ENCODE peak calls at places on chromosomes 11 and 22, in nine cellular contexts. One of them, this sample, is unnamed.

GRCh38 chr11:68142028-68142412 is 20.8 kb upstream of the CHKA start:
- DNase-seq in CD8-positive, alpha-beta T cell: no peak
- DNase-seq in AG09319: no peak
- DNase-seq in colonic mucosa: no peak
- DNase-seq in nephron progenitor cell: no peak
- DNase-seq in fibroblast of lung: no peak
- DNase-seq in heart left ventricle: peak
- DNase-seq in dorsolateral prefrontal cortex: no peak
- DNase-seq in Calu3: peak
- DNase-seq in this sample: peak

GRCh38 chr22:32852346-32853251 is 51.1 kb downstream of the TIMP3 start:
- DNase-seq in colonic mucosa: peak
- DNase-seq in heart left ventricle: peak
- DNase-seq in fibroblast of lung: no peak
- DNase-seq in dorsolateral prefrontal cortex: no peak
- DNase-seq in AG09319: no peak
- DNase-seq in nephron progenitor cell: no peak
- DNase-seq in CD8-positive, alpha-beta T cell: no peak
- DNase-seq in Calu3: no peak
- DNase-seq in this sample: no peak

GRCh38 chr11:3123761-3124733 is 41.1 kb downstream of the OSBPL5 start:
- DNase-seq in colonic mucosa: peak
- DNase-seq in dorsolateral prefrontal cortex: no peak
- DNase-seq in CD8-positive, alpha-beta T cell: no peak
- DNase-seq in nephron progenitor cell: no peak
- DNase-seq in fibroblast of lung: peak
- DNase-seq in Calu3: peak
- DNase-seq in heart left ventricle: peak
- DNase-seq in AG09319: peak
- DNase-seq in this sample: no peak

GRCh38 chr22:35355744-35356420 is 25.0 kb upstream of the HMOX1 start:
- DNase-seq in colonic mucosa: no peak
- DNase-seq in heart left ventricle: no peak
- DNase-seq in AG09319: no peak
- DNase-seq in dorsolateral prefrontal cortex: no peak
- DNase-seq in fibroblast of lung: no peak
- DNase-seq in CD8-positive, alpha-beta T cell: no peak
- DNase-seq in nephron progenitor cell: no peak
- DNase-seq in Calu3: no peak
- DNase-seq in this sample: no peak

GRCh38 chr11:122804161-122804560 is 34.1 kb upstream of the CRTAM start:
- DNase-seq in colonic mucosa: no peak
- DNase-seq in CD8-positive, alpha-beta T cell: no peak
- DNase-seq in dorsolateral prefrontal cortex: no peak
- DNase-seq in AG09319: no peak
- DNase-seq in nephron progenitor cell: no peak
- DNase-seq in Calu3: no peak
- DNase-seq in fibroblast of lung: peak
- DNase-seq in heart left ventricle: no peak
- DNase-seq in this sample: no peak

GRCh38 chr11:26227311-26227710 is 104.6 kb upstream of the ANO3 start:
- DNase-seq in fibroblast of lung: peak
- DNase-seq in Calu3: peak
- DNase-seq in colonic mucosa: no peak
- DNase-seq in nephron progenitor cell: no peak
- DNase-seq in CD8-positive, alpha-beta T cell: no peak
- DNase-seq in dorsolateral prefrontal cortex: no peak
- DNase-seq in heart left ventricle: no peak
- DNase-seq in AG09319: peak
- DNase-seq in this sample: peak

GRCh38 chr22:45626198-45626651 is 45.4 kb upstream of the ATXN10 start:
- DNase-seq in Calu3: peak
- DNase-seq in heart left ventricle: no peak
- DNase-seq in nephron progenitor cell: no peak
- DNase-seq in AG09319: no peak
- DNase-seq in dorsolateral prefrontal cortex: no peak
- DNase-seq in fibroblast of lung: no peak
- DNase-seq in colonic mucosa: peak
- DNase-seq in CD8-positive, alpha-beta T cell: no peak
- DNase-seq in this sample: no peak

GRCh38 chr22:20139391-20140106 is 7.9 kb downstream of the ZDHHC8 start:
- DNase-seq in fibroblast of lung: no peak
- DNase-seq in CD8-positive, alpha-beta T cell: no peak
- DNase-seq in Calu3: no peak
- DNase-seq in dorsolateral prefrontal cortex: no peak
- DNase-seq in colonic mucosa: no peak
- DNase-seq in heart left ventricle: peak
- DNase-seq in nephron progenitor cell: no peak
- DNase-seq in AG09319: no peak
- DNase-seq in this sample: no peak

GRCh38 chr11:83609181-83609580 is 323.0 kb upstream of the CCDC90B start:
- DNase-seq in nephron progenitor cell: no peak
- DNase-seq in AG09319: no peak
- DNase-seq in colonic mucosa: no peak
- DNase-seq in fibroblast of lung: no peak
- DNase-seq in Calu3: no peak
- DNase-seq in heart left ventricle: no peak
- DNase-seq in dorsolateral prefrontal cortex: no peak
- DNase-seq in CD8-positive, alpha-beta T cell: no peak
- DNase-seq in this sample: no peak

GRCh38 chr22:45518580-45518991 is 15.9 kb downstream of the FBLN1 start:
- DNase-seq in AG09319: no peak
- DNase-seq in nephron progenitor cell: no peak
- DNase-seq in colonic mucosa: no peak
- DNase-seq in dorsolateral prefrontal cortex: no peak
- DNase-seq in fibroblast of lung: peak
- DNase-seq in Calu3: no peak
- DNase-seq in CD8-positive, alpha-beta T cell: no peak
- DNase-seq in heart left ventricle: no peak
- DNase-seq in this sample: no peak

GRCh38 chr11:93464938-93465337 is 78.3 kb downstream of the SMCO4 start:
- DNase-seq in AG09319: no peak
- DNase-seq in Calu3: no peak
- DNase-seq in nephron progenitor cell: no peak
- DNase-seq in CD8-positive, alpha-beta T cell: no peak
- DNase-seq in dorsolateral prefrontal cortex: no peak
- DNase-seq in heart left ventricle: no peak
- DNase-seq in colonic mucosa: no peak
- DNase-seq in fibroblast of lung: no peak
- DNase-seq in this sample: no peak

GRCh38 chr11:64181506-64182411 is 4.2 kb upstream of the STIP1 start:
- DNase-seq in dorsolateral prefrontal cortex: peak
- DNase-seq in Calu3: peak
- DNase-seq in fibroblast of lung: peak
- DNase-seq in CD8-positive, alpha-beta T cell: no peak
- DNase-seq in colonic mucosa: peak
- DNase-seq in nephron progenitor cell: peak
- DNase-seq in heart left ventricle: peak
- DNase-seq in AG09319: peak
- DNase-seq in this sample: peak

GRCh38 chr11:86983071-86983488 is 27.9 kb upstream of the FZD4 start:
- DNase-seq in nephron progenitor cell: no peak
- DNase-seq in colonic mucosa: no peak
- DNase-seq in AG09319: no peak
- DNase-seq in Calu3: no peak
- DNase-seq in fibroblast of lung: no peak
- DNase-seq in CD8-positive, alpha-beta T cell: no peak
- DNase-seq in heart left ventricle: peak
- DNase-seq in dorsolateral prefrontal cortex: no peak
- DNase-seq in this sample: no peak

GRCh38 chr22:46730568-46731245 is 7.3 kb downstream of the CERK start:
- DNase-seq in heart left ventricle: no peak
- DNase-seq in dorsolateral prefrontal cortex: no peak
- DNase-seq in colonic mucosa: no peak
- DNase-seq in Calu3: no peak
- DNase-seq in AG09319: no peak
- DNase-seq in nephron progenitor cell: no peak
- DNase-seq in fibroblast of lung: no peak
- DNase-seq in CD8-positive, alpha-beta T cell: no peak
- DNase-seq in this sample: no peak

GRCh38 chr11:2675540-2675939 is 24.3 kb downstream of the KCNQ1OT1 start:
- DNase-seq in heart left ventricle: no peak
- DNase-seq in Calu3: no peak
- DNase-seq in AG09319: no peak
- DNase-seq in dorsolateral prefrontal cortex: peak
- DNase-seq in CD8-positive, alpha-beta T cell: no peak
- DNase-seq in colonic mucosa: no peak
- DNase-seq in nephron progenitor cell: no peak
- DNase-seq in fibroblast of lung: no peak
- DNase-seq in this sample: no peak

GRCh38 chr11:16809901-16810668 is 71.6 kb downstream of the C11orf58 start:
- DNase-seq in nephron progenitor cell: no peak
- DNase-seq in heart left ventricle: peak
- DNase-seq in colonic mucosa: no peak
- DNase-seq in CD8-positive, alpha-beta T cell: no peak
- DNase-seq in dorsolateral prefrontal cortex: peak
- DNase-seq in Calu3: peak
- DNase-seq in AG09319: no peak
- DNase-seq in fibroblast of lung: peak
- DNase-seq in this sample: no peak

GRCh38 chr11:72688486-72688885 is 14.3 kb upstream of the PDE2A start:
- DNase-seq in CD8-positive, alpha-beta T cell: no peak
- DNase-seq in dorsolateral prefrontal cortex: no peak
- DNase-seq in AG09319: no peak
- DNase-seq in nephron progenitor cell: no peak
- DNase-seq in heart left ventricle: no peak
- DNase-seq in fibroblast of lung: no peak
- DNase-seq in colonic mucosa: no peak
- DNase-seq in Calu3: no peak
- DNase-seq in this sample: no peak

GRCh38 chr11:72685560-72686480 is 11.6 kb upstream of the PDE2A start:
- DNase-seq in CD8-positive, alpha-beta T cell: no peak
- DNase-seq in fibroblast of lung: no peak
- DNase-seq in AG09319: no peak
- DNase-seq in heart left ventricle: peak
- DNase-seq in dorsolateral prefrontal cortex: no peak
- DNase-seq in Calu3: no peak
- DNase-seq in colonic mucosa: peak
- DNase-seq in nephron progenitor cell: no peak
- DNase-seq in this sample: no peak

GRCh38 chr11:72687326-72687725 is 13.1 kb upstream of the PDE2A start:
- DNase-seq in AG09319: no peak
- DNase-seq in heart left ventricle: no peak
- DNase-seq in nephron progenitor cell: no peak
- DNase-seq in colonic mucosa: no peak
- DNase-seq in dorsolateral prefrontal cortex: no peak
- DNase-seq in Calu3: no peak
- DNase-seq in fibroblast of lung: no peak
- DNase-seq in CD8-positive, alpha-beta T cell: no peak
- DNase-seq in this sample: no peak

GRCh38 chr11:72686639-72687215 is 12.5 kb upstream of the PDE2A start:
- DNase-seq in Calu3: no peak
- DNase-seq in heart left ventricle: no peak
- DNase-seq in dorsolateral prefrontal cortex: no peak
- DNase-seq in CD8-positive, alpha-beta T cell: no peak
- DNase-seq in colonic mucosa: no peak
- DNase-seq in nephron progenitor cell: no peak
- DNase-seq in AG09319: no peak
- DNase-seq in fibroblast of lung: no peak
- DNase-seq in this sample: no peak

GRCh38 chr11:72688929-72689328 is 14.7 kb upstream of the PDE2A start:
- DNase-seq in dorsolateral prefrontal cortex: no peak
- DNase-seq in Calu3: no peak
- DNase-seq in heart left ventricle: no peak
- DNase-seq in colonic mucosa: no peak
- DNase-seq in AG09319: no peak
- DNase-seq in fibroblast of lung: no peak
- DNase-seq in CD8-positive, alpha-beta T cell: no peak
- DNase-seq in nephron progenitor cell: no peak
- DNase-seq in this sample: no peak
- TF ChIP-seq CTCF in dorsolateral prefrontal cortex: no peak
- TF ChIP-seq CTCF in Calu3: no peak
- TF ChIP-seq CTCF in heart left ventricle: no peak
- TF ChIP-seq CTCF in colonic mucosa: no peak
- TF ChIP-seq CTCF in AG09319: no peak
- TF ChIP-seq CTCF in fibroblast of lung: no peak
- TF ChIP-seq CTCF in CD8-positive, alpha-beta T cell: no peak
- TF ChIP-seq CTCF in nephron progenitor cell: no peak
- TF ChIP-seq CTCF in this sample: no peak

DNA sequence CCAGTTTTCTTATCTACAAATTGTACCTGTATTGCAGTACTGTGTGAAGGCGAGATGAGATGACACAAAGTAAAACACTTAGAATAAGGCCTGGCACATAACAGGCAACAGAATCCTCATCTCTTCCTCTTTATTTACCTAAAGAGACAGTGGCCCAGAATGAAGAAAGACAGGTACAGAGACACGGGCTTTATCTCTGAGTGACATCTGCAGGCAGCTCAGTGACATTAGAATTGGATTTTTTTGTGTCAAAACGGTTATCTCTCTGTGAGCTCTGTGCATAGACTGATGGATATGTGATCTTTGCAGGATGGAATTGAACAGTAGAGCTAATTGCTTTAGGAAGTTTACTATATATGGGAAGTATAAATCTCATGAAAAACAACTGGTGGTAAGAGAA is 36.2 kb upstream of the TRPC6 start:
- DNase-seq in colonic mucosa: no peak
- DNase-seq in CD8-positive, alpha-beta T cell: no peak
- DNase-seq in Calu3: no peak
- DNase-seq in nephron progenitor cell: no peak
- DNase-seq in heart left ventricle: no peak
- DNase-seq in dorsolateral prefrontal cortex: no peak
- DNase-seq in fibroblast of lung: no peak
- DNase-seq in AG09319: no peak
- DNase-seq in this sample: no peak
- TF ChIP-seq CTCF in colonic mucosa: no peak
- TF ChIP-seq CTCF in CD8-positive, alpha-beta T cell: no peak
- TF ChIP-seq CTCF in Calu3: no peak
- TF ChIP-seq CTCF in nephron progenitor cell: no peak
- TF ChIP-seq CTCF in heart left ventricle: no peak
- TF ChIP-seq CTCF in dorsolateral prefrontal cortex: no peak
- TF ChIP-seq CTCF in fibroblast of lung: no peak
- TF ChIP-seq CTCF in AG09319: no peak
- TF ChIP-seq CTCF in this sample: no peak

GRCh38 chr11:112455791-112456190 is 195.1 kb upstream of the PLET1 start:
- DNase-seq in CD8-positive, alpha-beta T cell: no peak
- DNase-seq in colonic mucosa: no peak
- DNase-seq in Calu3: no peak
- DNase-seq in AG09319: no peak
- DNase-seq in nephron progenitor cell: no peak
- DNase-seq in fibroblast of lung: peak
- DNase-seq in dorsolateral prefrontal cortex: no peak
- DNase-seq in heart left ventricle: no peak
- DNase-seq in this sample: no peak
- TF ChIP-seq CTCF in CD8-positive, alpha-beta T cell: no peak
- TF ChIP-seq CTCF in colonic mucosa: no peak
- TF ChIP-seq CTCF in Calu3: no peak
- TF ChIP-seq CTCF in AG09319: no peak
- TF ChIP-seq CTCF in nephron progenitor cell: no peak
- TF ChIP-seq CTCF in fibroblast of lung: no peak
- TF ChIP-seq CTCF in dorsolateral prefrontal cortex: no peak
- TF ChIP-seq CTCF in heart left ventricle: no peak
- TF ChIP-seq CTCF in this sample: no peak

DNA sequence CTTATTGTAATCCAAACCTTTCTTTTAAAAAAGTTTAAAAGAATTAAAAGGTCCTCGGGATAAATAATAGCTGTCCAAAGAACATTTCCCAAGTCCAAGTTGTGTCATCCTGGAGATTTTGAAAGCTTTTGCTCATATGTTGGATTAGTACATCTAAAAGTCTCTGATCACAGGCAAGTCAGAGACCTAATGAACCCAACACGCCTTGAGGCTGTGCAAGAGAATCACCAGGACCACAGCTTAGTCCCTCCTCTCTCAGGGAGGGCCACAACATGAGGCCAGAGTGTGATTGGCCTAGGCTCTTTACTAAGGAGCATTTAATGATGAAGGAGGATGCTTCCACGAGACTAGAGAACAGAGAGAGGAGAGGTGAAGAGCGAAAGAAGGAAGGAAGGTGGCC is 98.7 kb upstream of the OR5AK2 start:
- DNase-seq in nephron progenitor cell: no peak
- DNase-seq in fibroblast of lung: no peak
- DNase-seq in Calu3: no peak
- DNase-seq in AG09319: no peak
- DNase-seq in heart left ventricle: no peak
- DNase-seq in dorsolateral prefrontal cortex: no peak
- DNase-seq in colonic mucosa: no peak
- DNase-seq in CD8-positive, alpha-beta T cell: no peak
- DNase-seq in this sample: no peak
- TF ChIP-seq CTCF in nephron progenitor cell: no peak
- TF ChIP-seq CTCF in fibroblast of lung: no peak
- TF ChIP-seq CTCF in Calu3: no peak
- TF ChIP-seq CTCF in AG09319: no peak
- TF ChIP-seq CTCF in heart left ventricle: no peak
- TF ChIP-seq CTCF in dorsolateral prefrontal cortex: no peak
- TF ChIP-seq CTCF in colonic mucosa: no peak
- TF ChIP-seq CTCF in CD8-positive, alpha-beta T cell: no peak
- TF ChIP-seq CTCF in this sample: no peak